ENCODE peak calls at places on chromosomes 13 and 19, in five cellular contexts. X is endodermal cell, F is Calu3, B is WERI-Rb-1, H is fibroblast of the aortic adventitia. Q is an unnamed sample.
A peak's percentile ranks its signal among the peaks of the same experiment; 100 is the strongest.

GRCh38 chr19:18633321-18633720 is 3.5 kb upstream of the KLHL26 start:
- DNase-seq in X (no peak), F (no peak), B (no peak), H (no peak), Q (no peak)

GRCh38 chr19:45103200-45103624 is 10.2 kb downstream of the PPP1R37 start:
- DNase-seq in X (peak; percentile 58), F (no peak), B (no peak), H (no peak), Q (no peak)

GRCh38 chr19:48975947-48976847 is 11.1 kb downstream of the FTL start:
- DNase-seq in X (peak; percentile 82), F (no peak), B (peak; percentile 46), H (no peak), Q (no peak)

GRCh38 chr19:54041969-54042606 is 21.6 kb downstream of the VSTM1 start:
- DNase-seq in X (peak; percentile 71), F (no peak), B (no peak), H (no peak), Q (no peak)

GRCh38 chr19:29586401-29586800 is 19.7 kb upstream of the POP4 start:
- DNase-seq in X (no peak), F (no peak), B (no peak), H (no peak), Q (no peak)

GRCh38 chr19:27865927-27866777 is 1346.8 kb downstream of the UQCRFS1 start:
- DNase-seq in X (no peak), F (no peak), B (no peak), H (no peak), Q (no peak)

GRCh38 chr13:31092631-31093030 is 69.1 kb downstream of the HSPH1 start:
- DNase-seq in X (no peak), F (no peak), B (no peak), H (no peak), Q (no peak)

GRCh38 chr13:32254416-32254815 is 60.7 kb downstream of the ZAR1L start:
- DNase-seq in X (no peak), F (no peak), B (no peak), H (peak; percentile 48), Q (no peak)

GRCh38 chr13:32720026-32720425 is 133.8 kb downstream of the PDS5B start:
- DNase-seq in X (no peak), F (no peak), B (no peak), H (no peak), Q (no peak)

GRCh38 chr19:6058411-6059201 is 51.7 kb downstream of the RFX2 start:
- DNase-seq in X (no peak), F (no peak), B (no peak), H (no peak), Q (no peak)

DNA sequence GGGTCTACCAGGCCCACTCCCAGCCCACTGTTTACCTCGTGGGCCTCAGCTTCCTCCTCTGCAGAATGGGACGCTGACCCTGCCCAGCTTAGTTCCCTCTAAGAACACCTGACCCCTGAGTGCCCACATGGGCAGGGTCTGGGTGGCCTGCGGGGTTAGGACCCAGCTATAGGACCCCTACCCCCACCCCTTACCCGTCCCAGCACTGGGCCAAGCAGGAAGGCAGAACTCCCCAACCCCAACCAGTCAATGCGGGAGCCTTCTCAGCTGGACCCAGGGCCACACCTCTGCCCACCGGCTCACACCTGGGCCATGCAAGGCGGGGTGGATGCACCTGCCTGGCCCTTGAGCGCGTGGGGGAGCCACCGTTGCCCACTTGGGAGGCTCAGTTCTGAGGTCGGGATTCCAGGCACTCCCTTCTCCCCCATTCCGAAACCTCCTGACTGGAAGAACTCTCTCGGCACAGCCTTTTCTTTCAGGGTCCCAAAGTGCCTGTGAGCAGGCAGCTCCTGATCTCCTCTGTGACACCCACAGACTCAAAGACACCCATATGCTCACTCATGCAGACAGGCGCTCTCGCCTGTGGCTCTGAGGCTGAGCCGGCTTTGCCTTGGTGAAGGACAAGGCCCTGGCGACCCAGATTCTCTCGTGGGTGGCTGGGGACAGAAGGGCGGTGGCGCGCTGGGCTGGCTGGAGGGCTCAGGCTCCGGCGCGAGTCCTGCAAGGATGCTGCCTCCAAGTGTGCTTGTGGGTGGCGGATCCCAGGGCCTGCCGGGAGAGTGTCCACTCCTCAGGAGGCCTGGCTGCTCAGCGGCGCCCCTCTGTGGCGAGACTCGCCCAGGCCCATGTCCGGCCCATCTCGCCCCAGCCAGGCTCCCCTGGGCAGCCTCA is 27.9 kb upstream of the PARP4 start:
- DNase-seq in X (peak; percentile 91), F (peak; percentile 11), B (peak; percentile 63), H (no peak), Q (peak; percentile 33)
- TF ChIP-seq CTCF in X (peak; percentile 81), F (peak; percentile 27), B (peak; percentile 84), H (no peak), Q (peak; percentile 29)

DNA sequence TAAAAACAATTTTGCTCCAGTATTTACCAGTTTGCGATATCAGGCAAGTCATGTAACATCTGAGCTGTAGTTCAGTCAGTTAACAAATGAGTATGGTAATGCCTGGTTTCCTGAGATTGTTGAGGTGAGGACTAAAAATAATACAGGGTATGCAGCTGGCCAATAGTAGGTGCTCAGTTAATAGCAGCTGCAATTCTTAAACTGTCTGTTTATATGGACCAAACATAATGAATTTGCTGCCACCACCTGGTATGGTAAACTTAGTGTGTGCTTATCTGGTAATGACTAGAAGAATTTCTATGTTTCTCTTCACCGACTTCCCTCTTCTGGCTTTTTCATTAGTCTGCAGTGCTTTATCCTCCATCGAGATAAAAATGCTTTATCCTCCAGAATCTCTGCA is 9.1 kb downstream of the ZMYM2 start:
- DNase-seq in X (no peak), F (no peak), B (no peak), H (no peak), Q (no peak)
- TF ChIP-seq CTCF in X (no peak), F (no peak), B (no peak), H (no peak), Q (no peak)

GRCh38 chr19:16896913-16897571 is 8.2 kb downstream of the F2RL3 start:
- DNase-seq in X (peak; percentile 99), F (peak; percentile 92), B (peak; percentile 27), H (peak; percentile 92), Q (peak; percentile 98)

GRCh38 chr19:16897572-16898056 is 8.8 kb downstream of the F2RL3 start:
- DNase-seq in X (no peak), F (peak; percentile 32), B (no peak), H (no peak), Q (no peak)

GRCh38 chr19:16901491-16902175 is 12.8 kb downstream of the F2RL3 start:
- DNase-seq in X (no peak), F (no peak), B (no peak), H (no peak), Q (no peak)

GRCh38 chr19:16898306-16899015 is 9.7 kb downstream of the F2RL3 start:
- DNase-seq in X (no peak), F (no peak), B (no peak), H (no peak), Q (no peak)

DNA sequence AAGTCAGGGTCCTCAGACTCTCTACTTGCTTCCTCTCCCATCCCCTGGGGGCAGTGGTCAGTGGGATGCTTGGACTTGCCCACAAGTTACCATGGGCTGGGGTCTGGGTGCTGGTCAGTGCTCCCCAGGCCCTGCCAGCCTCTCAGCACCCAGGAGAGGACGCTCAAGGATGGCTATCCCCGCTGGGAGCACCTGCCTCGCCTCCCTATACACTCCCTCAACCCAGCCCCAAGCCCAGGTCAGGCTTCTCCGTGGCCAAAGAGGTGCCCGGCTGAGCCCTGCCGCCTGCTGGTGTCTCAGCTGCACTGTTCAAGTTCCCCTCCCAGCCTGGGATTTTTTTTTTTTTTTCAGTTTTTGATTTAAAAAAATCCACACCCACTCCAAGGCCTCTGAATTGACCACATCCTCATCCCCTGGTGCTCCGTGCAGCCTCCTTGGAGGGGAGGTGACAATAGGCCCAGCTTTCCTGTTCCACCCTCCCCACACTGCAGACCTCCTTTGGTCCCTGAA is 10.8 kb downstream of the F2RL3 start:
- DNase-seq in X (peak; percentile 87), F (peak; percentile 44), B (peak; percentile 31), H (peak; percentile 31), Q (peak; percentile 44)
- TF ChIP-seq CTCF in X (peak; percentile 82), F (peak; percentile 40), B (peak; percentile 53), H (peak; percentile 68), Q (peak; percentile 37)

GRCh38 chr13:34506796-34507195 is 435.3 kb upstream of the NBEA start:
- DNase-seq in X (no peak), F (no peak), B (no peak), H (no peak), Q (no peak)
- TF ChIP-seq CTCF in X (no peak), F (no peak), B (no peak), H (no peak), Q (no peak)

GRCh38 chr19:42634409-42635232 is 39.9 kb upstream of the CEACAM8 start:
- DNase-seq in X (peak; percentile 64), F (peak; percentile 81), B (peak; percentile 29), H (peak; percentile 31), Q (no peak)

GRCh38 chr19:42629191-42629590 is 34.5 kb upstream of the CEACAM8 start:
- DNase-seq in X (no peak), F (no peak), B (no peak), H (no peak), Q (no peak)

GRCh38 chr19:42635233-42635539 is 40.5 kb upstream of the CEACAM8 start:
- DNase-seq in X (no peak), F (no peak), B (no peak), H (no peak), Q (no peak)
- TF ChIP-seq CTCF in X (no peak), F (no peak), B (no peak), H (no peak), Q (no peak)

GRCh38 chr13:54445453-54445852 is 1416.8 kb downstream of the OLFM4 start:
- DNase-seq in X (no peak), F (no peak), B (no peak), H (no peak), Q (no peak)

GRCh38 chr13:54445865-54446264 is 1417.3 kb downstream of the OLFM4 start:
- DNase-seq in X (no peak), F (no peak), B (no peak), H (no peak), Q (no peak)

GRCh38 chr13:54449922-54450321 is 1421.3 kb downstream of the OLFM4 start:
- DNase-seq in X (no peak), F (no peak), B (no peak), H (no peak), Q (no peak)
- TF ChIP-seq CTCF in X (peak; percentile 80), F (no peak), B (no peak), H (no peak), Q (peak; percentile 31)